ENCODE peak calls at places on chromosomes 7 and 10, in nine cellular contexts. Y, O, A, R, H, K, S, E and N are unnamed samples.

GRCh38 chr7:7789551-7789988 is 71.2 kb upstream of the RPA3 start:
- DNase-seq in R (no peak), E (no peak), A (no peak), O (no peak), S (no peak), Y (no peak), H (no peak), K (no peak), N (no peak)

GRCh38 chr10:23675588-23675987 is 236.7 kb downstream of the OTUD1 start:
- DNase-seq in K (no peak), H (no peak), R (no peak), S (no peak), A (no peak), E (no peak), O (no peak), Y (no peak), N (no peak)

GRCh38 chr7:51327287-51327717 is 10.7 kb upstream of the COBL start:
- DNase-seq in S (no peak), R (no peak), A (no peak), H (no peak), O (no peak), Y (no peak), E (peak; percentile 14), K (no peak), N (no peak)

GRCh38 chr10:25564351-25564750 is 369.7 kb upstream of the MYO3A start:
- DNase-seq in Y (no peak), H (peak; percentile 63), O (no peak), E (peak; percentile 6), R (no peak), K (no peak), A (no peak), S (no peak), N (no peak)

GRCh38 chr7:37081436-37081835 is 357.1 kb upstream of the AOAH start:
- DNase-seq in H (peak; percentile 2), R (no peak), S (peak; percentile 41), K (peak; percentile 25), E (no peak), O (no peak), Y (no peak), A (no peak), N (no peak)

GRCh38 chr10:93465806-93466675 is 16.1 kb downstream of the MYOF start:
- DNase-seq in S (peak; percentile 87), R (peak; percentile 83), E (no peak), A (peak; percentile 96), H (peak; percentile 97), O (peak; percentile 78), K (peak; percentile 81), Y (peak; percentile 85), N (peak; percentile 92)

GRCh38 chr10:27607591-27607990 is 103.5 kb downstream of the RAB18 start:
- DNase-seq in A (no peak), S (no peak), R (no peak), K (no peak), O (no peak), Y (no peak), H (no peak), E (no peak), N (no peak)

GRCh38 chr10:113159563-113159962 is 209.5 kb downstream of the TCF7L2 start:
- DNase-seq in S (no peak), Y (no peak), O (no peak), A (no peak), K (no peak), R (no peak), E (no peak), H (no peak), N (no peak)

GRCh38 chr10:76035728-76036409 is 604.4 kb downstream of the LRMDA start:
- DNase-seq in R (no peak), E (peak; percentile 65), A (no peak), S (no peak), O (no peak), Y (no peak), K (no peak), H (no peak), N (no peak)

GRCh38 chr7:41756783-41757182 is 53.9 kb upstream of the INHBA start:
- DNase-seq in H (no peak), A (no peak), Y (no peak), K (no peak), O (no peak), S (no peak), E (no peak), R (no peak), N (no peak)

GRCh38 chr10:110682348-110682747 is 38.2 kb downstream of the RBM20 start:
- DNase-seq in H (no peak), R (no peak), O (no peak), Y (no peak), E (no peak), K (no peak), A (no peak), S (no peak), N (no peak)

GRCh38 chr10:84415539-84416244 is 87.3 kb downstream of the CCSER2 start:
- DNase-seq in S (peak; percentile 33), Y (peak; percentile 74), O (no peak), E (no peak), A (no peak), H (peak; percentile 28), R (no peak), K (no peak), N (no peak)

GRCh38 chr10:50286996-50287803 is 35.9 kb upstream of the ASAH2 start:
- DNase-seq in Y (no peak), A (no peak), K (no peak), H (no peak), S (no peak), O (no peak), R (no peak), E (no peak), N (no peak)

DNA sequence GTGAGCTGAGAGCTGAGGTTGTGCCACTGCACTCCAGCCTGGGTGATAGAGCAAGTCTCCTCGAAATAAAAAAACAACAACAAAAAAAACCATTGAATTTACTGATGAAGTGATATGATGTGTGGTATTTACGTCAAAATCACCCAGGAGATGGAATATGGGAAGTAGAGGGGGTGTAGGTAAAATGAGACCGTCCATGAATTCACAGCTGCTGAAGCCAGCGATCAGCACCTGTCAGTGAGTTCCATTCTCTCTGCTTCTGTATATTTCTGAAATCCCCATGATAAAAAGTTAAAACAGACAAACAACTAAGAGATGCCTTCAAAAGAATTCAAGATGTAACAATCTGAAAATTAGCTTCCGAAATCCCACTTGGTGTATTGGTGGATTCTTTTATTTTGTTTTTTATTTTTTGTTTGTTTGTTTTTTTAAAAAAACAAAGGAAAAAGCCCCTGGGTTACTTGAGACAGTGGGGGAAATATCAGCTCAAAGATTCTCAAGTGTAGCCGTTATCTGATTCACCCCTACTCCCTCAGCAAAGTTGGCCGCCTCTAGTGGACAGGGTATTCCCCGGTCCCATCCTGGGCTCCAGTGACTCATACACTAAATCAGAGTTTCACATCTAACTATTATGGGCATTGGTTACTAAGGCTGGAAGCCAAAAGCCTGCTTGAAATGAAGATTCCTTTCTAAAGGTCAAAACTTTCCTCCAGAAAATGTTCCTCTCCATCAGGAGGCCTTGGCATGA is 76.4 kb downstream of the MAP3K8 start:
- DNase-seq in O (peak; percentile 78), S (peak; percentile 22), R (no peak), K (no peak), Y (peak; percentile 63), E (no peak), H (peak; percentile 77), A (no peak), N (no peak)
- TF ChIP-seq CTCF in O (peak; percentile 27), S (no peak), R (peak; percentile 14), K (no peak), Y (no peak), E (no peak), H (peak; percentile 22), A (peak; percentile 7), N (peak; percentile 27)

GRCh38 chr10:55629792-55630490 is 731.1 kb downstream of the ZWINT start:
- DNase-seq in A (peak; percentile 45), S (no peak), R (no peak), O (no peak), K (no peak), E (peak; percentile 75), Y (no peak), H (peak; percentile 41), N (no peak)

GRCh38 chr10:55631071-55631654 is 729.9 kb downstream of the ZWINT start:
- DNase-seq in A (no peak), K (peak; percentile 29), O (peak; percentile 55), E (peak; percentile 93), R (no peak), S (peak; percentile 31), Y (peak; percentile 44), H (peak; percentile 18), N (no peak)

GRCh38 chr10:55630491-55631056 is 730.5 kb downstream of the ZWINT start:
- DNase-seq in O (no peak), H (no peak), Y (no peak), A (no peak), S (no peak), K (no peak), R (no peak), E (peak; percentile 58), N (no peak)

GRCh38 chr10:55627526-55628170 is 733.4 kb downstream of the ZWINT start:
- DNase-seq in A (no peak), S (no peak), K (no peak), E (peak; percentile 66), H (no peak), R (no peak), O (no peak), Y (no peak), N (no peak)

GRCh38 chr10:55628260-55628701 is 732.8 kb downstream of the ZWINT start:
- DNase-seq in A (no peak), O (no peak), E (peak; percentile 77), H (no peak), Y (no peak), R (no peak), S (no peak), K (no peak), N (no peak)
- H3K4me3 ChIP-seq in A (no peak overlapping the region), O (peak overlapping the region; percentile 28), E (peak overlapping the region; percentile 65), H (no peak overlapping the region), Y (peak overlapping the region; percentile 6), R (no peak overlapping the region), S (no peak overlapping the region), K (peak overlapping the region; percentile 15), N (peak overlapping the region; percentile 41)

DNA sequence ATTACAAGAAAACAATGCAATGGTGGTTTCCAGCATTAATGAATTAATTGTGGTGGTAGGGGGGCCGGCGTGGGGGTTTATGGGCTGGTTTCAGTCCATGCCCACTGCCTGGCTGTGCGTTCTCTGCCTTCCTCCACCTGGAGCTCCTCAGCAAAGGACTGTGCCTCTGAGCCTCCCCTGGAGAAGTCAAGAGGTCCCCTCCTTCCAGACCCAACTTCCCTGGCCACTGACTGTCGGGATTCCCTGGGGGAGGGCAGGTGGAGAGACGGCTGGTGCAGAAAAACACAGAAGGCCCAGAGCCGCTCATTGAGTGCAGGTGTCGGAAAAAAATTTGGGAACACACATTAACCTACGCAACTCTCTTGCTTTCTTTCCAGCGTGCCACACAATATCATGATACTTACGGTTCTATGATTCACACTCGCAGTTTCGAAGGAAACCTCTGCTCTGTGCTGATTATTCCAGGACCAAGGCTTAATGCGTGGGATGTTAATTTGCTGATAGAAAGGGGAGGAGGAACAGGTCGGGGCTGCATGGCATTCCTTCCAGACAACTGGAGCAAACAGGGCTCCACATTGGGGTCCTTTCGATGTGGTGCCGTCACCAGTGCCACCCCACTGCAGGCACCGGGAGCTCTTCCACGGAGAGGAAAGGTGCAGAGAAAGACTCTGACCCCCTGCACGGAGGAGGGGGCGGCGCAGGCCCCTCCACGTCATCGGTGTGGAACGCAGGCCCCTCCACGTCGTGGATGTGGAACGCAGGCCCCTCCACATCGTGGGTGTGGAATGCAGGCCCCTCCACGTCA is 506.7 kb downstream of the DNAJB6 start:
- DNase-seq in K (no peak), E (no peak), A (peak; percentile 31), O (no peak), R (no peak), H (no peak), Y (no peak), S (no peak), N (no peak)
- TF ChIP-seq CTCF in K (no peak), E (no peak), A (no peak), O (no peak), R (no peak), H (no peak), Y (no peak), S (no peak), N (no peak)

GRCh38 chr10:63258920-63259678 is 126.0 kb downstream of the NRBF2 start:
- DNase-seq in H (no peak), R (no peak), O (no peak), E (no peak), K (no peak), S (no peak), A (no peak), Y (no peak), N (no peak)
- H3K4me3 ChIP-seq in H (no peak overlapping the region), R (no peak overlapping the region), O (peak overlapping the region; percentile 44), E (no peak overlapping the region), K (no peak overlapping the region), S (no peak overlapping the region), A (no peak overlapping the region), Y (no peak overlapping the region), N (no peak overlapping the region)